ENCODE peak calls at places on chromosomes 7 and 10, in five cellular contexts. V is stomach, T is HCT116, Y is K562, P is GM23338. D is an unnamed sample.

GRCh38 chr10:8112230-8112915 is 57.9 kb downstream of the GATA3 start:
- DNase-seq in V (no peak), T (no peak), Y (no peak), P (no peak), D (no peak)

GRCh38 chr7:96675548-96675947 is 34.1 kb downstream of the SEM1 start:
- DNase-seq in V (no peak), T (no peak), Y (no peak), P (no peak), D (no peak)

GRCh38 chr7:44987996-44988395 is 9.2 kb upstream of the MYO1G start:
- DNase-seq in V (no peak), T (no peak), Y (no peak), P (no peak), D (no peak)

GRCh38 chr10:4099202-4099601 is 314.2 kb upstream of the KLF6 start:
- DNase-seq in V (no peak), T (no peak), Y (no peak), P (no peak), D (no peak)

GRCh38 chr7:67348171-67348570 is 351.5 kb downstream of the TYW1 start:
- DNase-seq in V (no peak), T (no peak), Y (no peak), P (no peak), D (no peak)

GRCh38 chr7:34451923-34452322 is 206.1 kb upstream of the NPSR1 start:
- DNase-seq in V (no peak), T (no peak), Y (no peak), P (no peak), D (no peak)

GRCh38 chr7:32059289-32060045 is 10.7 kb downstream of the PDE1C start:
- DNase-seq in V (no peak), T (no peak), Y (no peak), P (peak), D (no peak)

GRCh38 chr7:42722198-42722597 is 189.7 kb downstream of the C7orf25 start:
- DNase-seq in V (no peak), T (no peak), Y (no peak), P (no peak), D (no peak)

GRCh38 chr10:70433581-70434280 is 7.8 kb downstream of the NODAL start:
- DNase-seq in V (no peak), T (no peak), Y (no peak), P (no peak), D (no peak)

GRCh38 chr7:5212633-5213285 is 22.7 kb downstream of the WIPI2 start:
- DNase-seq in V (no peak), T (no peak), Y (no peak), P (no peak), D (no peak)

GRCh38 chr10:110965216-110965615 is 45.8 kb downstream of the SHOC2 start:
- DNase-seq in V (no peak), T (no peak), Y (no peak), P (no peak), D (no peak)

DNA sequence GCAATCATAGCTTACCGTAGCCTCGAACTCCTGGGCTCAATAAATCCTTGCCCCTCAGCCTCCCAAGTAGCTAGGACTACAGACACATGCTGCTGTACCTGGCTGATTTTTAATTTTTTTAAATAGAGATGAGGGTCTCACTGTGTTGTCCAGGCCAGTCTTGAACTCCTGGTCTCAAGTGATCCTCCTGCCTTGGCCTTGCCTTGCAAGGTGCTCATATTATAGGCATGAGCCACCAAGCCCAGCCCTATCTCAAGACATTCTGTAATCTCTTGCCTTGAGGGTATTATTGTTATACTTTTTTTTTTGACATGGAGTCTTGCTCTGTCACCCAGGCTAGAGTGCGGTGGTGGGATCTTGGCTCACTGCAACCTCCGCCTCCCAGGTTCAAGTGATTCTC is 86.6 kb downstream of the PHTF2 start:
- DNase-seq in V (no peak), T (no peak), Y (no peak), P (no peak), D (no peak)
- H3K27ac ChIP-seq in V (no peak), T (no peak), Y (no peak), P (no peak), D (no peak)

GRCh38 chr7:29564455-29565185 is 985 bp downstream of the PRR15 start:
- DNase-seq in V (peak), T (no peak), Y (no peak), P (peak), D (peak)
- H3K4me3 ChIP-seq in V (peak), T (peak), Y (no peak), P (peak), D (peak)

DNA sequence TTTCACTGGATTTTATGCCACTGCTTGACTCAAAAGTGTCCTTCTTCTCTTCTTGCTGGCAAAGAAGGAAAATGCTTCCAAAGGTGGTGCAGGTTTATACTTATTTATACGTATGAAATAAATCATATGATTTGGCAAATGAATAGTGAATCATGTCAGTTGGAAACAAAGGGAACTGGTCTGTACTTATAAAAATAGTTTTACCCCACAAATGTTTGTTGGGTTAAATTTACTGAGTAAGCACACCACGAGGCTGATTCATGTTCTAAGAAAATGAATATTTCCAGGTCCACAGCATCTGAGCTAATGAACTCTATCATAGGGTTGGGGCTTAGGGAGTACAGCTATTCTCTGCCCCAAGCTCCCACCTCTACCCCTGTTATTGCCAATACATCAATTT is 232.2 kb downstream of the TRIL start:
- DNase-seq in V (no peak), T (no peak), Y (no peak), P (no peak), D (no peak)
- TF ChIP-seq POLR2AphosphoS5 in V (no peak), T (no peak), Y (no peak), P (no peak), D (no peak)

DNA sequence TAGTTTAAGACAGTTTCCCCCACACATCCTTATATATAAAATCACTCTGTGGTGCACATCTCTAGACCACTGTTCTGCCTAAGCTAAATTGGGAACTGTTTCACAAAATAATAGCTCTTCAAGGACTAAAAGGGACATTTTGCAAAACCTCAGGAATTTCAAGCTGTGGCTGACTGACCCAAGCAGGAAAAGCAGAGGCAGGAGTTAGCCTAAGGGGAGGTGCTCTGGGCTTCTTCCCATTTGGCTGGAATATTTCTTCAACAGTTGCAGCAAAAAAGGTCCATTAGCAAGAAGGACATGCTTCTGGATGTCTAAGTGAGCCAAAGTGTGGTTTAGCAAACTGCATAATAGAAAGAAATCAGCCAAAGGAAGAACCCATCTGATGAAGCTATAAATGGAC is 551.2 kb upstream of the ANKRD30A start:
- DNase-seq in V (no peak), T (no peak), Y (no peak), P (no peak), D (no peak)
- H3K27ac ChIP-seq in V (no peak), T (no peak), Y (no peak), P (no peak), D (no peak)

GRCh38 chr7:133614251-133614650 is 361.4 kb downstream of the EXOC4 start:
- DNase-seq in V (no peak), T (no peak), Y (no peak), P (no peak), D (no peak)
- H3K4me3 ChIP-seq in V (no peak), T (no peak), Y (no peak), P (no peak), D (no peak)

GRCh38 chr7:29479606-29480200 is 83.9 kb upstream of the PRR15 start:
- DNase-seq in V (no peak), T (no peak), Y (no peak), P (peak), D (no peak)
- TF ChIP-seq POLR2AphosphoS5 in V (no peak), T (no peak), Y (no peak), P (no peak), D (no peak)

GRCh38 chr10:88243847-88244730 is 339.0 kb downstream of the RNLS start:
- DNase-seq in V (peak), T (no peak), Y (no peak), P (no peak), D (no peak)
- H3K27ac ChIP-seq in V (peak), T (no peak), Y (no peak), P (no peak), D (no peak)

GRCh38 chr10:63886281-63887025 is 365.3 kb downstream of the REEP3 start:
- DNase-seq in V (no peak), T (no peak), Y (no peak), P (no peak), D (no peak)
- H3K4me3 ChIP-seq in V (no peak), T (no peak), Y (no peak), P (no peak), D (no peak)

GRCh38 chr10:84988011-84988410 is 659.6 kb downstream of the CCSER2 start:
- DNase-seq in V (no peak), T (no peak), Y (no peak), P (no peak), D (no peak)
- TF ChIP-seq POLR2AphosphoS5 in V (no peak), T (no peak), Y (no peak), P (no peak), D (no peak)

GRCh38 chr10:108208732-108209131 is 1044.2 kb upstream of the SORCS1 start:
- DNase-seq in V (no peak), T (no peak), Y (no peak), P (no peak), D (no peak)

GRCh38 chr10:108208038-108208437 is 1043.5 kb upstream of the SORCS1 start:
- DNase-seq in V (no peak), T (no peak), Y (no peak), P (no peak), D (no peak)

GRCh38 chr10:108203905-108204527 is 1039.5 kb upstream of the SORCS1 start:
- DNase-seq in V (no peak), T (no peak), Y (no peak), P (no peak), D (no peak)

DNA sequence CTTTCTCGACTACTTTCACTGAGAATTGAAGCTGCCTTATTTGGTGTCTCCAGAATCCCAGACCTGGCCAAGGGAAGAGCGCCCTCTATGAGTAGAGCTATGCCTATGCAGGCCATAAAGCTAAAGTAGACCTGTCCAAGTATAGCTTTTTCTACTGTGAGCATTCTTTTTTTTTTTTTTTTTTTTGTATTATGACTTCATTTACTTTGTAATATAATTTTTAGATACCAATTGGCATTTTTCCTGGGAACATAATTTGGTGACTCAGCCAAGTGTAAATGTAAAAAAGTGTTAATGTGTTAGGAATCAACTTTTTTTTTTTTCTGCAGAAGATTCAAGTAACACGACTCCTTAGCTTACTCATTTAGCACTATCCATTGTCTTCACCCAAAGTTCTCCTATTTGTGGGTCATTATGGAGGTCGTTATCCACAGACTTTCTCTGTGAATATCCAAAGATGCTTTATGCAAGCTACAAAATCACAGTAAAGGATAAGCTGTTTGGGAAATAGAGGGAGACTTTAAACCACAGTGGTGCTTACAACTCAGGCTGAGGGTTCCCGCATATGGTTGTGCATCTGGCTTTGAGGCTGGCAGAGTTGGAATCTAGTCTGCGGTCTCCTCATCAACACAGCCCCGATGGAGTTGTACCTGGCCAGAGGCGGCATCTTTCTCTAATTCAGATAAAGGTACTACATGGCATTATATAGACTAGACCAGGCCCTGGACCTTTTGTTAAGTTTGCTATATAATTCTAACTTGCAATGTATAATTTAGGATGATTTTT is 1040.2 kb upstream of the SORCS1 start:
- DNase-seq in V (no peak), T (no peak), Y (peak), P (peak), D (peak)
- H3K27ac ChIP-seq in V (no peak), T (no peak), Y (no peak), P (no peak), D (no peak)